ENCODE peak calls at places on chromosomes 13 and 19, in seven cellular contexts. One of them, this sample, is unnamed. For H3K27me3 and H3K36me3, the result is how much of the 10 kb centered on the place peaks cover.

GRCh38 chr13:109700176-109700575 is 86.2 kb downstream of the IRS2 start:
- DNase-seq in transverse colon: peak
- DNase-seq in SK-N-SH: peak
- DNase-seq in PC-3: peak
- DNase-seq in endodermal cell: peak
- DNase-seq in cardiac muscle cell: peak
- DNase-seq in effector memory CD4-positive, alpha-beta T cell: no peak
- DNase-seq in this sample: no peak

GRCh38 chr13:94162289-94162688 is 317.2 kb downstream of the DCT start:
- DNase-seq in transverse colon: no peak
- DNase-seq in SK-N-SH: no peak
- DNase-seq in PC-3: no peak
- DNase-seq in endodermal cell: no peak
- DNase-seq in cardiac muscle cell: peak
- DNase-seq in effector memory CD4-positive, alpha-beta T cell: no peak
- DNase-seq in this sample: no peak

GRCh38 chr13:90640976-90641375 is 706.5 kb upstream of the MIR17HG start:
- DNase-seq in transverse colon: no peak
- DNase-seq in SK-N-SH: no peak
- DNase-seq in PC-3: peak
- DNase-seq in endodermal cell: no peak
- DNase-seq in cardiac muscle cell: peak
- DNase-seq in effector memory CD4-positive, alpha-beta T cell: no peak
- DNase-seq in this sample: no peak

GRCh38 chr13:46313441-46314257 is 73.4 kb downstream of the RUBCNL start:
- DNase-seq in transverse colon: no peak
- DNase-seq in SK-N-SH: no peak
- DNase-seq in PC-3: no peak
- DNase-seq in endodermal cell: no peak
- DNase-seq in cardiac muscle cell: no peak
- DNase-seq in effector memory CD4-positive, alpha-beta T cell: no peak
- DNase-seq in this sample: no peak

GRCh38 chr19:40423227-40423566 is 2.6 kb downstream of the SERTAD1 start:
- DNase-seq in transverse colon: no peak
- DNase-seq in SK-N-SH: no peak
- DNase-seq in PC-3: no peak
- DNase-seq in endodermal cell: peak
- DNase-seq in cardiac muscle cell: no peak
- DNase-seq in effector memory CD4-positive, alpha-beta T cell: no peak
- DNase-seq in this sample: peak

GRCh38 chr13:93549326-93549855 is 322.8 kb downstream of the GPC6 start:
- DNase-seq in transverse colon: no peak
- DNase-seq in SK-N-SH: no peak
- DNase-seq in PC-3: no peak
- DNase-seq in endodermal cell: peak
- DNase-seq in cardiac muscle cell: peak
- DNase-seq in effector memory CD4-positive, alpha-beta T cell: no peak
- DNase-seq in this sample: no peak

GRCh38 chr13:23450340-23451046 is 17.0 kb upstream of the SACS start:
- DNase-seq in transverse colon: no peak
- DNase-seq in SK-N-SH: peak
- DNase-seq in PC-3: no peak
- DNase-seq in endodermal cell: no peak
- DNase-seq in cardiac muscle cell: no peak
- DNase-seq in effector memory CD4-positive, alpha-beta T cell: no peak
- DNase-seq in this sample: no peak

GRCh38 chr13:109380457-109380856 is 405.9 kb downstream of the IRS2 start:
- DNase-seq in transverse colon: no peak
- DNase-seq in SK-N-SH: no peak
- DNase-seq in PC-3: no peak
- DNase-seq in endodermal cell: no peak
- DNase-seq in cardiac muscle cell: no peak
- DNase-seq in effector memory CD4-positive, alpha-beta T cell: no peak
- DNase-seq in this sample: no peak

GRCh38 chr13:40484101-40484800 is 182.2 kb downstream of the FOXO1 start:
- DNase-seq in transverse colon: no peak
- DNase-seq in SK-N-SH: no peak
- DNase-seq in PC-3: no peak
- DNase-seq in endodermal cell: no peak
- DNase-seq in cardiac muscle cell: no peak
- DNase-seq in effector memory CD4-positive, alpha-beta T cell: no peak
- DNase-seq in this sample: no peak

GRCh38 chr13:48318714-48319457 is 15.3 kb downstream of the RB1 start:
- DNase-seq in transverse colon: no peak
- DNase-seq in SK-N-SH: no peak
- DNase-seq in PC-3: no peak
- DNase-seq in endodermal cell: no peak
- DNase-seq in cardiac muscle cell: peak
- DNase-seq in effector memory CD4-positive, alpha-beta T cell: no peak
- DNase-seq in this sample: peak
- H3K4me3 ChIP-seq in transverse colon: peak
- H3K4me3 ChIP-seq in SK-N-SH: no peak
- H3K4me3 ChIP-seq in PC-3: no peak
- H3K4me3 ChIP-seq in endodermal cell: no peak
- H3K4me3 ChIP-seq in cardiac muscle cell: no peak
- H3K4me3 ChIP-seq in effector memory CD4-positive, alpha-beta T cell: peak
- H3K4me3 ChIP-seq in this sample: no peak

GRCh38 chr19:50778906-50779430 is 8.7 kb downstream of the GPR32 start:
- DNase-seq in transverse colon: no peak
- DNase-seq in SK-N-SH: peak
- DNase-seq in PC-3: no peak
- DNase-seq in endodermal cell: no peak
- DNase-seq in cardiac muscle cell: no peak
- DNase-seq in effector memory CD4-positive, alpha-beta T cell: no peak
- DNase-seq in this sample: peak
- H3K27me3 ChIP-seq in transverse colon: half or more
- H3K27me3 ChIP-seq in SK-N-SH: half or more
- H3K27me3 ChIP-seq in PC-3: half or more
- H3K27me3 ChIP-seq in endodermal cell: under half
- H3K27me3 ChIP-seq in cardiac muscle cell: half or more
- H3K27me3 ChIP-seq in effector memory CD4-positive, alpha-beta T cell: under half
- H3K27me3 ChIP-seq in this sample: under half

GRCh38 chr13:113822956-113823744 is 40.7 kb downstream of the GAS6 start:
- DNase-seq in transverse colon: no peak
- DNase-seq in SK-N-SH: no peak
- DNase-seq in PC-3: no peak
- DNase-seq in endodermal cell: no peak
- DNase-seq in cardiac muscle cell: no peak
- DNase-seq in effector memory CD4-positive, alpha-beta T cell: no peak
- DNase-seq in this sample: no peak

GRCh38 chr13:113820813-113821651 is 42.8 kb downstream of the GAS6 start:
- DNase-seq in transverse colon: peak
- DNase-seq in SK-N-SH: peak
- DNase-seq in PC-3: peak
- DNase-seq in endodermal cell: no peak
- DNase-seq in cardiac muscle cell: peak
- DNase-seq in effector memory CD4-positive, alpha-beta T cell: no peak
- DNase-seq in this sample: no peak

GRCh38 chr13:113823771-113824170 is 40.1 kb downstream of the GAS6 start:
- DNase-seq in transverse colon: no peak
- DNase-seq in SK-N-SH: no peak
- DNase-seq in PC-3: no peak
- DNase-seq in endodermal cell: no peak
- DNase-seq in cardiac muscle cell: no peak
- DNase-seq in effector memory CD4-positive, alpha-beta T cell: no peak
- DNase-seq in this sample: no peak

GRCh38 chr13:113821847-113822246 is 42.0 kb downstream of the GAS6 start:
- DNase-seq in transverse colon: no peak
- DNase-seq in SK-N-SH: no peak
- DNase-seq in PC-3: no peak
- DNase-seq in endodermal cell: no peak
- DNase-seq in cardiac muscle cell: no peak
- DNase-seq in effector memory CD4-positive, alpha-beta T cell: no peak
- DNase-seq in this sample: no peak

GRCh38 chr13:113822266-113822665 is 41.6 kb downstream of the GAS6 start:
- DNase-seq in transverse colon: no peak
- DNase-seq in SK-N-SH: no peak
- DNase-seq in PC-3: no peak
- DNase-seq in endodermal cell: no peak
- DNase-seq in cardiac muscle cell: no peak
- DNase-seq in effector memory CD4-positive, alpha-beta T cell: no peak
- DNase-seq in this sample: no peak
- H3K36me3 ChIP-seq in transverse colon: under half
- H3K36me3 ChIP-seq in SK-N-SH: under half
- H3K36me3 ChIP-seq in PC-3: under half
- H3K36me3 ChIP-seq in endodermal cell: under half
- H3K36me3 ChIP-seq in cardiac muscle cell: under half
- H3K36me3 ChIP-seq in effector memory CD4-positive, alpha-beta T cell: under half
- H3K36me3 ChIP-seq in this sample: under half

DNA sequence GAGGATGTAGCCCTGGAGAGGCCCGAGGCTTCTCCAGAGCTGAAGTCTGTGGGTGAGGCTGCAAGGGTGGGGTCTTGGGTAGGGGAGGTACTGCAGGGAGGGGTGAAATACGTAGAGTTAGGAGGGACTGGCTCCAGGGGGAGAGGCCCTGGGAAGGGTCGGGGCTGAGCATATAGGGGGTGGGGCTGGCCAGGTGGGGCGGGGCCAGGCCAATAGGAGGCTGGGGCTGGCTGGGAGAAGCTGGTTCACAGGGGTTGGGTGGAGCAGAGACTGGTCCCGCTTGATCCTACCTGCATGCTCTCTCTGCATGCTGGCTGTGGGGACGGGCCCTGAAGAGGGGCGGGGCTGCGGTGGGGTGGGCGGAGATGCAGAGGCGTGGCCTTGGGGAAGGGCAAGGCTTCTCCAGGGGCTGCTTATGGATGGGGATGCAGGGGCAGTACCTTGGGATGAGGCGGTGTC is 51.9 kb downstream of the CELF5 start:
- DNase-seq in transverse colon: peak
- DNase-seq in SK-N-SH: peak
- DNase-seq in PC-3: peak
- DNase-seq in endodermal cell: peak
- DNase-seq in cardiac muscle cell: no peak
- DNase-seq in effector memory CD4-positive, alpha-beta T cell: no peak
- DNase-seq in this sample: peak
- H3K4me3 ChIP-seq in transverse colon: no peak
- H3K4me3 ChIP-seq in SK-N-SH: no peak
- H3K4me3 ChIP-seq in PC-3: no peak
- H3K4me3 ChIP-seq in endodermal cell: no peak
- H3K4me3 ChIP-seq in cardiac muscle cell: peak
- H3K4me3 ChIP-seq in effector memory CD4-positive, alpha-beta T cell: no peak
- H3K4me3 ChIP-seq in this sample: no peak

This sample was measured in H7.